ENCODE peak calls at places on chromosomes 7 and 10, in six cellular contexts. F is neural progenitor cell; G is bronchial epithelial cell; J is MM.1S; U is CD8-positive, alpha-beta T cell; R is Peyer's patch. D is an unnamed sample.

GRCh38 chr10:78619244-78619851 is 449.4 kb upstream of the ZMIZ1 start:
- DNase-seq in F (no peak), G (no peak), J (no peak), U (no peak), R (no peak), D (no peak)

GRCh38 chr7:610531-611280 is 91.1 kb upstream of the PDGFA start:
- DNase-seq in F (no peak), G (no peak), J (no peak), U (no peak), R (no peak), D (no peak)

GRCh38 chr7:25075459-25075858 is 49.6 kb downstream of the CYCS start:
- DNase-seq in F (no peak), G (peak; percentile 23), J (no peak), U (no peak), R (no peak), D (no peak)

GRCh38 chr7:106346678-106347217 is 62.0 kb upstream of the NAMPT start:
- DNase-seq in F (no peak), G (peak; percentile 95), J (peak; percentile 100), U (no peak), R (no peak), D (peak; percentile 67)

GRCh38 chr10:7662522-7662921 is 4.2 kb downstream of the ITIH5 start:
- DNase-seq in F (no peak), G (no peak), J (no peak), U (no peak), R (no peak), D (no peak)

GRCh38 chr7:6553460-6554044 is 2.3 kb upstream of the GRID2IP start:
- DNase-seq in F (no peak), G (no peak), J (no peak), U (no peak), R (no peak), D (no peak)

GRCh38 chr10:73220989-73221388 is 26.1 kb downstream of the DNAJC9 start:
- DNase-seq in F (no peak), G (no peak), J (no peak), U (no peak), R (no peak), D (no peak)

GRCh38 chr7:48691788-48692187 is 232.6 kb upstream of the CDC14C start:
- DNase-seq in F (no peak), G (no peak), J (no peak), U (no peak), R (no peak), D (no peak)

GRCh38 chr7:92614586-92615237 is 24.5 kb upstream of the FAM133B start:
- DNase-seq in F (no peak), G (no peak), J (no peak), U (no peak), R (no peak), D (no peak)

GRCh38 chr10:70052462-70053211 is at the start of gene MACROH2A2:
- DNase-seq in F (peak; percentile 89), G (peak; percentile 54), J (no peak), U (no peak), R (peak; percentile 68), D (peak; percentile 16)

GRCh38 chr7:90693939-90694338 is 97.8 kb downstream of the CDK14 start:
- DNase-seq in F (no peak), G (peak; percentile 5), J (no peak), U (no peak), R (no peak), D (no peak)

GRCh38 chr7:151694828-151695580 is 175.3 kb upstream of the RHEB start:
- DNase-seq in F (no peak), G (no peak), J (no peak), U (no peak), R (peak; percentile 75), D (no peak)

GRCh38 chr10:50623299-50624153 is at the start of gene SGMS1:
- DNase-seq in F (peak; percentile 92), G (peak; percentile 52), J (peak; percentile 90), U (peak; percentile 62), R (peak; percentile 91), D (peak; percentile 96)

GRCh38 chr10:4081691-4082111 is 296.7 kb upstream of the KLF6 start:
- DNase-seq in F (no peak), G (no peak), J (no peak), U (no peak), R (no peak), D (no peak)

GRCh38 chr7:73770002-73770859 is at the start of gene CLDN3:
- DNase-seq in F (peak; percentile 88), G (no peak), J (no peak), U (no peak), R (peak; percentile 97), D (peak; percentile 56)

GRCh38 chr10:12631216-12631615 is 281.9 kb downstream of the CAMK1D start:
- DNase-seq in F (peak; percentile 26), G (peak; percentile 65), J (no peak), U (no peak), R (no peak), D (no peak)

GRCh38 chr7:91239171-91239604 is 25.0 kb upstream of the FZD1 start:
- DNase-seq in F (no peak), G (peak; percentile 7), J (no peak), U (no peak), R (no peak), D (no peak)

GRCh38 chr10:94413374-94413773 is 11.0 kb downstream of the TBC1D12 start:
- DNase-seq in F (no peak), G (no peak), J (peak; percentile 20), U (no peak), R (no peak), D (no peak)

GRCh38 chr7:7821517-7821916 is 103.1 kb upstream of the RPA3 start:
- DNase-seq in F (peak; percentile 9), G (no peak), J (no peak), U (no peak), R (no peak), D (no peak)

GRCh38 chr10:43128331-43128730 is 9.9 kb upstream of the CSGALNACT2 start:
- DNase-seq in F (no peak), G (no peak), J (no peak), U (no peak), R (no peak), D (no peak)

GRCh38 chr7:102303669-102304422 is 17.2 kb downstream of the SH2B2 start:
- DNase-seq in F (peak; percentile 1), G (no peak), J (no peak), U (no peak), R (no peak), D (no peak)

GRCh38 chr7:66747385-66748126 is 7.0 kb downstream of the RABGEF1 start:
- DNase-seq in F (peak; percentile 38), G (no peak), J (no peak), U (no peak), R (no peak), D (no peak)

GRCh38 chr10:117240730-117241529 is at the start of gene SLC18A2:
- DNase-seq in F (peak; percentile 78), G (no peak), J (no peak), U (no peak), R (no peak), D (no peak)

GRCh38 chr7:81769891-81770818 is at the start of gene HGF:
- DNase-seq in F (peak; percentile 47), G (no peak), J (no peak), U (no peak), R (no peak), D (no peak)

GRCh38 chr10:57716884-57717283 is 550.8 kb downstream of the IPMK start:
- DNase-seq in F (peak; percentile 7), G (peak; percentile 49), J (peak; percentile 37), U (no peak), R (no peak), D (no peak)

GRCh38 chr10:17200885-17201164 is 647 bp downstream of the TRDMT1 start:
- DNase-seq in F (no peak), G (peak; percentile 43), J (peak; percentile 65), U (no peak), R (no peak), D (peak; percentile 22)

GRCh38 chr10:31157125-31157983 is 125.7 kb upstream of the ZNF438 start:
- DNase-seq in F (no peak), G (no peak), J (no peak), U (no peak), R (no peak), D (no peak)

GRCh38 chr7:2144926-2145325 is 87.8 kb downstream of the MAD1L1 start:
- DNase-seq in F (no peak), G (no peak), J (no peak), U (no peak), R (no peak), D (no peak)

GRCh38 chr10:47247190-47248059 is 52.6 kb upstream of the GDF10 start:
- DNase-seq in F (no peak), G (no peak), J (no peak), U (no peak), R (no peak), D (no peak)

GRCh38 chr10:28280652-28281051 is 22.2 kb downstream of the MPP7 start:
- DNase-seq in F (no peak), G (no peak), J (no peak), U (no peak), R (no peak), D (no peak)

GRCh38 chr10:122476034-122476695 is 14.8 kb downstream of the HTRA1 start:
- DNase-seq in F (no peak), G (peak; percentile 76), J (no peak), U (no peak), R (no peak), D (no peak)

GRCh38 chr10:63885159-63885558 is 364.0 kb downstream of the REEP3 start:
- DNase-seq in F (no peak), G (peak; percentile 26), J (no peak), U (no peak), R (no peak), D (no peak)

GRCh38 chr10:102645741-102646609 is 1.7 kb downstream of the TRIM8 start:
- DNase-seq in F (peak; percentile 64), G (peak; percentile 95), J (peak; percentile 85), U (peak; percentile 37), R (peak; percentile 83), D (peak; percentile 80)

GRCh38 chr10:54985732-54986131 is 184.7 kb upstream of the PCDH15 start:
- DNase-seq in F (peak; percentile 49), G (peak; percentile 22), J (peak; percentile 67), U (no peak), R (no peak), D (peak; percentile 6)
- TF ChIP-seq CTCF in F (peak; percentile 66), G (no peak), J (peak; percentile 57), U (no peak), R (no peak), D (no peak)

GRCh38 chr10:96470108-96470743 is 43.5 kb downstream of the TLL2 start:
- DNase-seq in F (peak; percentile 71), G (peak; percentile 42), J (peak; percentile 10), U (no peak), R (no peak), D (peak; percentile 71)
- TF ChIP-seq CTCF in F (peak; percentile 72), G (peak; percentile 80), J (peak; percentile 64), U (no peak), R (peak; percentile 36), D (peak; percentile 51)

DNA sequence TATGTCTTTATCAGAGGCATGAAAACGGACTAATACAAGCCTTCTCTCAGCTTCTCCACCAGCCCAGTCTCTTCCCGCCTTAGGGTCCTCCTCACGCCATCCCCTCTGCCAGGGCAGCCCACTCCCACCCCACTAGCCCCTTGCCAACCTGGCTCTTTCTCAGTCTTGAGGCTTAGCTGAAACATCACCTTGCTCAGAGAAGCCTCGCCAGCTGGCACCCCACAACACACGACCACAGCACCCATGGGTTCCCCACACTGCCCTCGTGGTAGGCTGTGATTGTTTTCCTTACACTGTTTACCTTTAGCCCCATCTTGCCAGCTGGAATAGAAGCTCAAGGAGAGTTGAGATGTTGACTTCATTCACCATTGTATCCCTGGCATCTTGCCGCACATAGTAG is 44.4 kb downstream of the GPAM start:
- DNase-seq in F (no peak), G (no peak), J (no peak), U (no peak), R (no peak), D (no peak)
- TF ChIP-seq CTCF in F (no peak), G (no peak), J (no peak), U (no peak), R (no peak), D (no peak)

GRCh38 chr7:70717553-70718248 is 414.2 kb upstream of the GALNT17 start:
- DNase-seq in F (no peak), G (no peak), J (no peak), U (no peak), R (no peak), D (no peak)
- TF ChIP-seq CTCF in F (no peak), G (no peak), J (no peak), U (no peak), R (no peak), D (no peak)

D was measured in GM20000.